ENCODE peak calls at places on chromosome 12, in four cellular contexts. M is HCT116, V is K562, A is HepG2. X is an unnamed sample.

GRCh38 chr12:4120316-4120920 is 153.1 kb upstream of the CCND2 start:
- DNase-seq in M (no peak), V (no peak), A (no peak), X (no peak)

GRCh38 chr12:58920102-58920955 is at the start of gene LRIG3:
- DNase-seq in M (peak), V (peak), A (peak), X (peak)

GRCh38 chr12:55974308-55974724 is 438 bp downstream of the RAB5B start:
- DNase-seq in M (no peak), V (peak), A (peak), X (no peak)

GRCh38 chr12:21296751-21297406 is 37.8 kb downstream of the SLCO1A2 start:
- DNase-seq in M (no peak), V (peak), A (no peak), X (no peak)

GRCh38 chr12:93100610-93101009 is 171.5 kb upstream of the EEA1 start:
- DNase-seq in M (no peak), V (no peak), A (no peak), X (no peak)

GRCh38 chr12:88716240-88716639 is 136.0 kb upstream of the KITLG start:
- DNase-seq in M (no peak), V (no peak), A (no peak), X (no peak)

GRCh38 chr12:122366685-122367475 is 55.6 kb downstream of the CLIP1 start:
- DNase-seq in M (peak), V (peak), A (peak), X (peak)

GRCh38 chr12:14993117-14993516 is 20.3 kb downstream of the PDE6H start:
- DNase-seq in M (no peak), V (no peak), A (no peak), X (no peak)

GRCh38 chr12:100497105-100497795 is 23.6 kb downstream of the NR1H4 start:
- DNase-seq in M (no peak), V (no peak), A (no peak), X (no peak)

GRCh38 chr12:124217508-124217981 is 77.3 kb upstream of the RFLNA start:
- DNase-seq in M (no peak), V (no peak), A (no peak), X (no peak)

GRCh38 chr12:108777156-108777555 is 45.8 kb upstream of the CORO1C start:
- DNase-seq in M (no peak), V (no peak), A (no peak), X (no peak)

GRCh38 chr12:3170423-3171194 is 93.4 kb downstream of the TSPAN9 start:
- DNase-seq in M (peak), V (no peak), A (no peak), X (no peak)

GRCh38 chr12:12398026-12398859 is 41.4 kb downstream of the BORCS5 start:
- DNase-seq in M (no peak), V (peak), A (peak), X (peak)

GRCh38 chr12:127381043-127381668 is 885.8 kb upstream of the TMEM132C start:
- DNase-seq in M (peak), V (peak), A (peak), X (no peak)

GRCh38 chr12:14716848-14717444 is 20.5 kb upstream of the GUCY2C start:
- DNase-seq in M (peak), V (peak), A (peak), X (no peak)

GRCh38 chr12:89993632-89994031 is 285.0 kb upstream of the ATP2B1 start:
- DNase-seq in M (no peak), V (no peak), A (no peak), X (no peak)

GRCh38 chr12:34398706-34399630 is 376.7 kb downstream of the ALG10 start:
- DNase-seq in M (no peak), V (peak), A (no peak), X (no peak)

GRCh38 chr12:132638541-132639408 is 20.2 kb downstream of the P2RX2 start:
- DNase-seq in M (no peak), V (no peak), A (peak), X (peak)

GRCh38 chr12:28506271-28506670 is 316.0 kb downstream of the CCDC91 start:
- DNase-seq in M (no peak), V (no peak), A (no peak), X (no peak)

GRCh38 chr12:84696281-84696680 is 216.3 kb downstream of the SLC6A15 start:
- DNase-seq in M (no peak), V (no peak), A (no peak), X (no peak)

GRCh38 chr12:68792952-68793351 is 15.0 kb upstream of the MDM2 start:
- DNase-seq in M (peak), V (peak), A (peak), X (no peak)

GRCh38 chr12:94418517-94418916 is 41.1 kb downstream of the CEP83 start:
- DNase-seq in M (no peak), V (no peak), A (peak), X (no peak)

GRCh38 chr12:119198440-119198839 is 19.7 kb downstream of the HSPB8 start:
- DNase-seq in M (no peak), V (no peak), A (no peak), X (no peak)

GRCh38 chr12:93139028-93139665 is 210.1 kb upstream of the EEA1 start:
- DNase-seq in M (no peak), V (no peak), A (no peak), X (no peak)

GRCh38 chr12:2637371-2637770 is 157.4 kb upstream of the FKBP4 start:
- DNase-seq in M (no peak), V (no peak), A (no peak), X (no peak)

GRCh38 chr12:57735952-57736742 is 2.4 kb downstream of the AGAP2 start:
- DNase-seq in M (no peak), V (peak), A (peak), X (no peak)

GRCh38 chr12:28963554-28963953 is 185.5 kb upstream of the FAR2 start:
- DNase-seq in M (peak), V (no peak), A (no peak), X (no peak)

DNA sequence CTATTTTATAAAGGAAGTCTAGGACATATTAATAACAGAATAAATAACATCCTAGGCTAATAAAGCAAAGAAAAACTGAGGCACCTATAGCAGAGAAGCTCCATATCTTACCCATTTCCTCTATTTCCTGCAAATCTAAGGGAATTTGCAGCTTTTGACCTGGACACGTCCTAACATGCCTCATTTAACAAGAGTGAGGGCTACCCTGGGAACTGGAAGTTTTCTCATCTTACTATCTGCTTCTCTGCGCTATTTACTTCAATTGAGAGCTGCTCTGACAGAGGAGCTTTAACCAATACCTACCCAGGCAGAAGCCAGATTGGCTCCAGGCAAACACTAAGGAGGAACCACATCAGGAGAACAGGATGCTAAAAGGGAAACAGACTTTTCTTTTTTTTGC is 5.7 kb downstream of the YBX3 start:
- DNase-seq in M (no peak), V (no peak), A (no peak), X (no peak)
- H3K4me3 ChIP-seq in M (no peak), V (no peak), A (no peak), X (no peak)

GRCh38 chr12:53213348-53213747 is 6.3 kb upstream of the ITGB7 start:
- DNase-seq in M (no peak), V (peak), A (peak), X (no peak)
- TF ChIP-seq TCF7L2 in M (no peak), V (no peak), A (no peak), X (no peak)

GRCh38 chr12:95548539-95549391 is 2.5 kb downstream of the USP44 start:
- DNase-seq in M (no peak), V (peak), A (no peak), X (no peak)
- TF ChIP-seq POLR2AphosphoS5 in M (no peak), V (no peak), A (no peak), X (no peak)

DNA sequence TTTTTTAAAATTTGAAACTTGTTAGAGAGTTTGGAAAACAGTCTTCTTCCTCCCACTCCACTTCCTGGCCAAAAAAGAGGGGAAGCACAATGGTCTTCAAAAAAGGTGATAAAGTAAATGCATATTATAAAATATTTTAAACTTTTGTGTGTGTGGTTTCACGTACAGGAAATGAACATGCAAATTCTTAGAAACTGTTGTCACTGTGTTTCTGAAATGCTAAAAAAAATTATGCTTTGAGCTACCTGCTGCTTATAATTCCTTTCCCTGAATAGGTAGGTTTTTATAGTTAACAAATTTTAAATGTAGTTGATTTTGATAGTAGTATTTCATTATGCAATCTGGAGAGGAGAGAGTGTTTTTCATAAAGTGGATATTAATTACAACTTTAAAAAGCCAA is 3.0 kb downstream of the FGFR1OP2 start:
- DNase-seq in M (no peak), V (no peak), A (no peak), X (no peak)
- H3K4me3 ChIP-seq in M (no peak), V (peak), A (no peak), X (no peak)

X was measured in Panc1.